ENCODE peak calls at places on chromosomes 3 and 15, in four cellular contexts. W is AG10803, E is bronchial epithelial cell, Y is left ventricle myocardium inferior. Q is an unnamed sample.

GRCh38 chr3:179613807-179614206 is 9.2 kb downstream of the NDUFB5 start:
- DNase-seq in E (no peak), Y (no peak), W (peak), Q (peak)

GRCh38 chr3:127886276-127886862 is 28.7 kb upstream of the KBTBD12 start:
- DNase-seq in W (no peak), E (peak), Y (no peak), Q (no peak)

GRCh38 chr3:129597087-129597791 is 9.2 kb downstream of the PLXND1 start:
- DNase-seq in W (peak), Y (peak), E (no peak), Q (peak)

GRCh38 chr3:46576-46975 is 150.0 kb upstream of the CHL1 start:
- DNase-seq in E (no peak), Y (no peak), W (no peak), Q (peak)

GRCh38 chr3:112505907-112506306 is 6.6 kb upstream of the BTLA start:
- DNase-seq in W (no peak), Y (no peak), E (no peak), Q (no peak)

GRCh38 chr3:134373278-134373941 is 837 bp downstream of the AMOTL2 start:
- DNase-seq in W (peak), E (peak), Y (peak), Q (peak)

GRCh38 chr15:27250223-27250622 is 279.2 kb downstream of the GABRG3 start:
- DNase-seq in E (no peak), Y (no peak), W (no peak), Q (no peak)

GRCh38 chr3:186932281-186933181 is 2.2 kb downstream of the ST6GAL1 start:
- DNase-seq in Y (no peak), W (no peak), E (no peak), Q (peak)

GRCh38 chr3:99114565-99115291 is 213.2 kb upstream of the DCBLD2 start:
- DNase-seq in W (peak), Y (no peak), E (peak), Q (peak)

GRCh38 chr3:140129885-140130284 is 194.9 kb downstream of the CLSTN2 start:
- DNase-seq in E (no peak), Y (no peak), W (no peak), Q (no peak)

GRCh38 chr3:187909871-187910270 is 164.6 kb upstream of the BCL6 start:
- DNase-seq in Y (no peak), W (no peak), E (no peak), Q (peak)

GRCh38 chr3:178181784-178182183 is 354.5 kb upstream of the KCNMB2 start:
- DNase-seq in Y (no peak), W (no peak), E (no peak), Q (no peak)

GRCh38 chr3:4546346-4547178 is 53.4 kb downstream of the ITPR1 start:
- DNase-seq in W (no peak), Y (no peak), E (no peak), Q (no peak)

GRCh38 chr3:158718490-158719170 is 13.6 kb downstream of the RARRES1 start:
- DNase-seq in Y (no peak), W (peak), E (peak), Q (peak)

GRCh38 chr3:9298236-9298635 is 48.8 kb upstream of the SRGAP3 start:
- DNase-seq in Y (no peak), E (peak), W (no peak), Q (no peak)

GRCh38 chr3:163132111-163132510 is 1635.5 kb downstream of the OTOL1 start:
- DNase-seq in W (no peak), Y (no peak), E (no peak), Q (no peak)

GRCh38 chr3:29071077-29071634 is 209.7 kb upstream of the RBMS3 start:
- DNase-seq in Y (no peak), E (no peak), W (no peak), Q (peak)

GRCh38 chr3:133610031-133610430 is 36.5 kb downstream of the CDV3 start:
- DNase-seq in Y (no peak), W (peak), E (no peak), Q (peak)

GRCh38 chr3:151398895-151399294 is 14.3 kb upstream of the P2RY12 start:
- DNase-seq in E (no peak), Y (no peak), W (no peak), Q (no peak)

GRCh38 chr15:69009353-69009752 is 5.1 kb upstream of the NOX5 start:
- DNase-seq in E (no peak), Y (no peak), W (no peak), Q (no peak)

GRCh38 chr15:89150286-89150685 is 62.0 kb downstream of the ABHD2 start:
- DNase-seq in W (no peak), Y (no peak), E (no peak), Q (no peak)

GRCh38 chr3:194133661-194134230 is 2.2 kb upstream of the HES1 start:
- DNase-seq in W (peak), E (peak), Y (peak), Q (peak)

GRCh38 chr3:53195602-53196574 is 34.9 kb downstream of the PRKCD start:
- DNase-seq in Y (peak), E (no peak), W (peak), Q (peak)

GRCh38 chr15:38475361-38475760 is 21.4 kb downstream of the FAM98B start:
- DNase-seq in E (no peak), W (no peak), Y (no peak), Q (no peak)
- TF ChIP-seq CTCF in E (no peak), W (no peak), Y (no peak), Q (no peak)

GRCh38 chr3:13348671-13349396 is 71.3 kb downstream of the NUP210 start:
- DNase-seq in Y (no peak), W (peak), E (no peak), Q (no peak)
- H3K4me3 ChIP-seq in Y (no peak), W (no peak), E (no peak), Q (no peak)

GRCh38 chr3:157700405-157700804 is 197.2 kb upstream of the VEPH1 start:
- DNase-seq in E (no peak), W (no peak), Y (no peak), Q (peak)
- TF ChIP-seq CTCF in E (no peak), W (no peak), Y (no peak), Q (peak)

GRCh38 chr3:195893121-195893449 is 15.3 kb downstream of the TNK2 start:
- DNase-seq in W (no peak), Y (peak), E (no peak), Q (no peak)
- H3K4me3 ChIP-seq in W (peak), Y (peak), E (no peak), Q (peak)